ENCODE peak calls at places on chromosomes 16 and 17, in nine cellular contexts. K is RWPE1; Z is NCI-H1436; M is effector memory CD4-positive, alpha-beta T cell; O is Peyer's patch; S is cardiac fibroblast; Y is Right ventricle myocardium inferior; U is HTR-8/SVneo; Q is H9. A is an unnamed sample.

GRCh38 chr17:9062399-9062902 is 41.1 kb downstream of the NTN1 start:
- DNase-seq in S (no peak), Y (no peak), M (no peak), U (no peak), K (no peak), O (no peak), Z (no peak), Q (no peak), A (no peak)

GRCh38 chr17:83173997-83174858 is 94.8 kb downstream of the METRNL start:
- DNase-seq in Y (peak; percentile 64), Q (peak; percentile 29), K (no peak), O (peak; percentile 45), S (peak; percentile 42), M (no peak), U (no peak), Z (no peak), A (peak; percentile 56)

GRCh38 chr17:12406623-12407228 is 259.0 kb upstream of the MYOCD start:
- DNase-seq in Z (no peak), U (no peak), M (no peak), O (no peak), Q (no peak), Y (no peak), K (no peak), S (no peak), A (no peak)

GRCh38 chr16:10552998-10553491 is 27.4 kb downstream of the EMP2 start:
- DNase-seq in O (no peak), Z (no peak), K (no peak), Y (no peak), S (no peak), U (no peak), Q (peak; percentile 84), M (peak; percentile 9), A (peak; percentile 91)

GRCh38 chr16:9134739-9135138 is 43.3 kb downstream of the HAPSTR1 start:
- DNase-seq in S (peak; percentile 58), U (peak; percentile 79), Z (peak; percentile 70), M (no peak), K (peak; percentile 72), Q (peak; percentile 79), O (peak; percentile 69), Y (no peak), A (peak; percentile 91)

GRCh38 chr17:65553009-65553645 is 8.3 kb downstream of the AXIN2 start:
- DNase-seq in S (peak; percentile 63), U (no peak), O (no peak), Z (no peak), K (no peak), M (no peak), Q (no peak), Y (no peak), A (no peak)

GRCh38 chr16:64132190-64132589 is 989.7 kb downstream of the CDH11 start:
- DNase-seq in Z (no peak), S (no peak), K (no peak), M (no peak), O (no peak), Y (no peak), Q (no peak), U (no peak), A (peak; percentile 42)

GRCh38 chr17:82297280-82297803 is 20.1 kb downstream of the CD7 start:
- DNase-seq in Y (peak; percentile 94), K (peak; percentile 79), U (peak; percentile 68), O (peak; percentile 86), M (peak; percentile 86), Q (no peak), Z (no peak), S (peak; percentile 98), A (peak; percentile 76)

GRCh38 chr16:12586701-12587100 is 217.0 kb downstream of the CPPED1 start:
- DNase-seq in Z (no peak), K (no peak), O (no peak), Q (no peak), U (no peak), S (no peak), Y (no peak), M (no peak), A (no peak)

GRCh38 chr17:73571524-73572130 is 72.6 kb downstream of the SDK2 start:
- DNase-seq in Z (no peak), M (no peak), O (no peak), Q (no peak), U (no peak), S (no peak), K (no peak), Y (no peak), A (no peak)

GRCh38 chr16:81831722-81832126 is 52.6 kb downstream of the PLCG2 start:
- DNase-seq in O (no peak), Q (peak; percentile 51), S (no peak), M (no peak), Z (no peak), Y (peak; percentile 87), K (no peak), U (no peak), A (peak; percentile 95)

GRCh38 chr17:7852262-7852670 is 2.6 kb upstream of the TMEM88 start:
- DNase-seq in Y (no peak), K (no peak), Z (no peak), M (no peak), U (no peak), S (no peak), O (no peak), Q (no peak), A (no peak)

GRCh38 chr17:10172241-10172741 is 26.1 kb downstream of the GAS7 start:
- DNase-seq in K (peak; percentile 14), Y (no peak), Q (no peak), Z (no peak), M (no peak), O (no peak), S (no peak), U (peak; percentile 47), A (peak; percentile 1)

GRCh38 chr17:81511800-81512559 is 619 bp downstream of the ACTG1 start:
- DNase-seq in Y (peak; percentile 64), S (peak; percentile 46), U (no peak), Q (peak; percentile 27), O (peak; percentile 63), K (no peak), Z (no peak), M (no peak), A (no peak)

GRCh38 chr16:28289939-28290862 is 2.1 kb upstream of the SBK1 start:
- DNase-seq in M (no peak), Y (no peak), O (no peak), Q (no peak), U (no peak), K (no peak), S (no peak), Z (no peak), A (no peak)

GRCh38 chr17:39090832-39091622 is 60.4 kb downstream of the PLXDC1 start:
- DNase-seq in Q (no peak), Z (no peak), U (no peak), O (no peak), S (no peak), Y (no peak), K (no peak), M (no peak), A (no peak)

GRCh38 chr17:28916302-28916934 is 13.5 kb upstream of the DHRS13 start:
- DNase-seq in M (no peak), K (no peak), O (no peak), U (no peak), Q (no peak), Z (peak; percentile 12), Y (no peak), S (peak; percentile 60), A (peak; percentile 62)

GRCh38 chr17:80468222-80468621 is 8.2 kb downstream of the NPTX1 start:
- DNase-seq in O (no peak), M (no peak), Q (peak; percentile 80), Z (no peak), S (no peak), K (no peak), Y (no peak), U (no peak), A (no peak)

A was measured in NAMALWA.